ENCODE peak calls at places on chromosome 20, in four cellular contexts. Z, F, A and J are unnamed samples.

GRCh38 chr20:48461351-48461750 is 366.4 kb downstream of the PREX1 start:
- DNase-seq in Z (no peak), F (no peak), A (no peak), J (no peak)

GRCh38 chr20:38138086-38138777 is 26.8 kb downstream of the TGM2 start:
- DNase-seq in Z (no peak), F (no peak), A (peak), J (no peak)

GRCh38 chr20:6993016-6993415 is 225.5 kb downstream of the BMP2 start:
- DNase-seq in Z (no peak), F (no peak), A (no peak), J (no peak)

GRCh38 chr20:51500936-51501335 is 41.6 kb downstream of the NFATC2 start:
- DNase-seq in Z (no peak), F (no peak), A (no peak), J (no peak)

GRCh38 chr20:45017859-45018258 is 51.5 kb downstream of the STK4 start:
- DNase-seq in Z (no peak), F (no peak), A (no peak), J (no peak)

GRCh38 chr20:5841492-5841891 is 91.3 kb downstream of the SHLD1 start:
- DNase-seq in Z (no peak), F (no peak), A (no peak), J (no peak)

GRCh38 chr20:20386192-20386591 is 18.3 kb downstream of the INSM1 start:
- DNase-seq in Z (no peak), F (no peak), A (no peak), J (no peak)

GRCh38 chr20:13344671-13345070 is 123.6 kb downstream of the ISM1 start:
- DNase-seq in Z (no peak), F (no peak), A (no peak), J (no peak)

GRCh38 chr20:45952861-45953260 is 18.4 kb downstream of the PCIF1 start:
- DNase-seq in Z (no peak), F (no peak), A (no peak), J (no peak)

GRCh38 chr20:407953-408842 is at the start of gene RBCK1:
- DNase-seq in Z (peak), F (peak), A (peak), J (peak)

GRCh38 chr20:2624190-2624589 is 28.2 kb upstream of the NOP56 start:
- DNase-seq in Z (no peak), F (no peak), A (no peak), J (no peak)

GRCh38 chr20:24289737-24290481 is 179.5 kb upstream of the SYNDIG1 start:
- DNase-seq in Z (no peak), F (peak), A (no peak), J (no peak)

GRCh38 chr20:17679786-17680127 is 2.3 kb downstream of the RRBP1 start:
- DNase-seq in Z (no peak), F (no peak), A (no peak), J (no peak)